ENCODE peak calls at places on chromosomes 6 and 20, in seven cellular contexts. V is NCI-H1092 treated with DMSO at 0.1 percent for 48 hours; X is activated naive CD4-positive, alpha-beta T cell treated with anti-CD3 and anti-CD28 coated beads, Interleukin-2, amount 10 ng/mL, durations not matched to agents 7 days and 5 days; G is Right ventricle myocardium superior; B is occipital lobe; Z is A172; E is T-helper 1 cell. R is an unnamed sample.

GRCh38 chr6:75377386-75377785 is 92.8 kb upstream of the TMEM30A start:
- DNase-seq in G (no peak), X (no peak), B (no peak), E (no peak), Z (no peak), V (peak), R (peak)

GRCh38 chr6:167802339-167802738 is 24.4 kb upstream of the AFDN start:
- DNase-seq in B (no peak), Z (no peak), G (no peak), V (no peak), X (no peak), E (no peak), R (no peak)

GRCh38 chr6:142883011-142883410 is 62.0 kb downstream of the HIVEP2 start:
- DNase-seq in B (no peak), G (no peak), X (no peak), Z (no peak), E (no peak), V (no peak), R (no peak)

GRCh38 chr6:141472550-141472949 is 660.2 kb upstream of the GJE1 start:
- DNase-seq in X (no peak), B (no peak), G (no peak), V (no peak), Z (no peak), E (no peak), R (no peak)

GRCh38 chr6:129446272-129446851 is 263.6 kb downstream of the ARHGAP18 start:
- DNase-seq in X (no peak), V (no peak), Z (no peak), B (no peak), G (no peak), E (no peak), R (no peak)

GRCh38 chr20:48586728-48587127 is 241.1 kb downstream of the PREX1 start:
- DNase-seq in V (no peak), G (no peak), B (no peak), E (no peak), Z (no peak), X (no peak), R (no peak)

GRCh38 chr6:129498950-129499870 is 210.8 kb downstream of the ARHGAP18 start:
- DNase-seq in V (peak), B (no peak), G (no peak), X (no peak), Z (peak), E (no peak), R (peak)

GRCh38 chr20:53707341-53708102 is 113.9 kb upstream of the ZNF217 start:
- DNase-seq in E (no peak), G (no peak), Z (peak), X (peak), B (no peak), V (no peak), R (no peak)

GRCh38 chr6:3290501-3291211 is 31.9 kb downstream of the PSMG4 start:
- DNase-seq in V (no peak), X (no peak), B (no peak), E (no peak), G (no peak), Z (no peak), R (no peak)

GRCh38 chr20:53265304-53265875 is 293.2 kb downstream of the TSHZ2 start:
- DNase-seq in G (no peak), V (no peak), X (no peak), B (no peak), Z (no peak), E (no peak), R (no peak)

GRCh38 chr6:79755967-79756366 is 124.8 kb downstream of the SH3BGRL2 start:
- DNase-seq in X (no peak), V (no peak), E (no peak), B (no peak), G (no peak), Z (no peak), R (no peak)

GRCh38 chr20:49636447-49636846 is 68.5 kb upstream of the PTGIS start:
- DNase-seq in Z (no peak), V (peak), B (no peak), X (no peak), G (peak), E (no peak), R (peak)

GRCh38 chr20:59568509-59569024 is 35.8 kb upstream of the PHACTR3 start:
- DNase-seq in B (no peak), E (no peak), Z (no peak), G (no peak), V (no peak), X (no peak), R (no peak)

GRCh38 chr6:50816947-50817637 is 1.6 kb upstream of the TFAP2B start:
- DNase-seq in Z (no peak), E (no peak), B (no peak), V (no peak), X (no peak), G (no peak), R (no peak)

GRCh38 chr6:34393191-34393967 is 910 bp upstream of the NUDT3 start:
- DNase-seq in B (no peak), E (no peak), G (peak), Z (no peak), V (no peak), X (no peak), R (no peak)

GRCh38 chr6:72873438-72873837 is 251.6 kb downstream of the KCNQ5 start:
- DNase-seq in X (no peak), G (no peak), B (no peak), V (no peak), E (no peak), Z (no peak), R (no peak)

GRCh38 chr6:160010067-160010466 is 41.2 kb downstream of the IGF2R start:
- DNase-seq in B (no peak), X (no peak), V (no peak), Z (no peak), E (no peak), G (peak), R (no peak)

GRCh38 chr6:131654326-131654725 is 17.2 kb downstream of the ENPP3 start:
- DNase-seq in V (no peak), B (no peak), X (no peak), G (no peak), Z (no peak), E (no peak), R (no peak)

GRCh38 chr20:45426621-45427020 is 10.7 kb downstream of the PIGT start:
- DNase-seq in Z (no peak), X (no peak), G (no peak), B (peak), V (no peak), E (no peak), R (no peak)

GRCh38 chr6:154522576-154522975 is 12.1 kb upstream of the CNKSR3 start:
- DNase-seq in Z (no peak), E (no peak), B (no peak), V (peak), G (no peak), X (no peak), R (no peak)

GRCh38 chr20:24497851-24498250 is 28.4 kb downstream of the SYNDIG1 start:
- DNase-seq in X (no peak), Z (peak), G (no peak), V (peak), B (no peak), E (no peak), R (no peak)

GRCh38 chr6:157393667-157394329 is 12.8 kb downstream of the ZDHHC14 start:
- DNase-seq in B (no peak), G (no peak), E (no peak), V (no peak), Z (no peak), X (no peak), R (no peak)

GRCh38 chr6:119890470-119890869 is 540.9 kb upstream of the MAN1A1 start:
- DNase-seq in B (no peak), X (no peak), Z (no peak), G (no peak), E (no peak), V (no peak), R (no peak)

GRCh38 chr6:159714404-159714803 is 12.9 kb upstream of the WTAP start:
- DNase-seq in X (no peak), G (no peak), E (no peak), Z (no peak), V (no peak), B (no peak), R (no peak)

GRCh38 chr20:13341737-13342393 is 120.8 kb downstream of the ISM1 start:
- DNase-seq in B (no peak), E (no peak), G (no peak), Z (no peak), X (no peak), V (no peak), R (no peak)

GRCh38 chr6:166076625-166077024 is 91.0 kb downstream of the TBXT start:
- DNase-seq in V (no peak), G (no peak), Z (no peak), X (no peak), E (no peak), B (no peak), R (no peak)

GRCh38 chr20:58921564-58921963 is 59.5 kb upstream of the NELFCD start:
- DNase-seq in V (peak), G (no peak), X (no peak), Z (no peak), E (no peak), B (no peak), R (peak)

GRCh38 chr6:14865609-14866100 is 380.2 kb upstream of the JARID2 start:
- DNase-seq in B (no peak), Z (no peak), G (no peak), E (no peak), V (no peak), X (no peak), R (no peak)

GRCh38 chr6:105136433-105137350 is 43.1 kb downstream of the POPDC3 start:
- DNase-seq in G (peak), B (peak), X (peak), E (no peak), Z (no peak), V (peak), R (peak)

GRCh38 chr6:156146891-156147290 is 630.3 kb upstream of the ARID1B start:
- DNase-seq in X (no peak), V (no peak), G (no peak), B (no peak), E (no peak), Z (no peak), R (no peak)

GRCh38 chr6:73898599-73898998 is 202.6 kb downstream of the CD109 start:
- DNase-seq in X (no peak), E (no peak), G (no peak), B (no peak), V (no peak), Z (no peak), R (no peak)

GRCh38 chr20:32130352-32130751 is 20.8 kb downstream of the TM9SF4 start:
- DNase-seq in V (no peak), B (no peak), X (no peak), Z (no peak), G (no peak), E (no peak), R (no peak)

GRCh38 chr6:31495580-31495979 is 2.4 kb upstream of the MICB start:
- DNase-seq in G (no peak), Z (no peak), B (no peak), E (no peak), X (no peak), V (no peak), R (no peak)

GRCh38 chr6:96721227-96721626 is 116.0 kb downstream of the GPR63 start:
- DNase-seq in G (no peak), V (no peak), Z (peak), E (no peak), X (no peak), B (no peak), R (no peak)

GRCh38 chr20:62161347-62161746 is 17.8 kb downstream of the SS18L1 start:
- DNase-seq in V (no peak), B (no peak), G (no peak), Z (no peak), E (no peak), X (no peak), R (no peak)

R was measured in NCI-H2107.